ENCODE peak calls at places on chromosome 10, in four cellular contexts. One of them, this sample, is unnamed.

GRCh38 chr10:32077896-32078295 is 21.7 kb upstream of the KIF5B start:
- DNase-seq in GM12878: no peak
- DNase-seq in HCT116: no peak
- DNase-seq in HL-60: no peak
- DNase-seq in this sample: no peak

GRCh38 chr10:84375011-84375410 is 46.6 kb downstream of the CCSER2 start:
- DNase-seq in GM12878: peak
- DNase-seq in HCT116: peak
- DNase-seq in HL-60: no peak
- DNase-seq in this sample: peak

GRCh38 chr10:52568309-52568708 is 204.3 kb downstream of the MBL2 start:
- DNase-seq in GM12878: no peak
- DNase-seq in HCT116: no peak
- DNase-seq in HL-60: no peak
- DNase-seq in this sample: no peak

GRCh38 chr10:59362184-59362966 is at the start of gene FAM13C:
- DNase-seq in GM12878: no peak
- DNase-seq in HCT116: no peak
- DNase-seq in HL-60: no peak
- DNase-seq in this sample: no peak

GRCh38 chr10:47253651-47254375 is 46.2 kb upstream of the GDF10 start:
- DNase-seq in GM12878: no peak
- DNase-seq in HCT116: no peak
- DNase-seq in HL-60: no peak
- DNase-seq in this sample: no peak

GRCh38 chr10:80541144-80541750 is 3.5 kb downstream of the SH2D4B start:
- DNase-seq in GM12878: peak
- DNase-seq in HCT116: no peak
- DNase-seq in HL-60: no peak
- DNase-seq in this sample: no peak

GRCh38 chr10:49783645-49784044 is 21.5 kb upstream of the OGDHL start:
- DNase-seq in GM12878: no peak
- DNase-seq in HCT116: no peak
- DNase-seq in HL-60: no peak
- DNase-seq in this sample: no peak

GRCh38 chr10:60944159-60944909 is at the start of gene RHOBTB1:
- DNase-seq in GM12878: no peak
- DNase-seq in HCT116: no peak
- DNase-seq in HL-60: peak
- DNase-seq in this sample: no peak

GRCh38 chr10:119120413-119120867 is 16.5 kb downstream of the DENND10 start:
- DNase-seq in GM12878: peak
- DNase-seq in HCT116: no peak
- DNase-seq in HL-60: no peak
- DNase-seq in this sample: no peak

GRCh38 chr10:23095966-23096813 is 811 bp downstream of the MSRB2 start:
- DNase-seq in GM12878: no peak
- DNase-seq in HCT116: no peak
- DNase-seq in HL-60: no peak
- DNase-seq in this sample: no peak

GRCh38 chr10:22849077-22849810 is 78.6 kb upstream of the ARMC3 start:
- DNase-seq in GM12878: no peak
- DNase-seq in HCT116: no peak
- DNase-seq in HL-60: no peak
- DNase-seq in this sample: no peak

GRCh38 chr10:24935504-24936292 is 16.7 kb downstream of the PRTFDC1 start:
- DNase-seq in GM12878: no peak
- DNase-seq in HCT116: no peak
- DNase-seq in HL-60: no peak
- DNase-seq in this sample: no peak

GRCh38 chr10:79246209-79246581 is 101.1 kb upstream of the PPIF start:
- DNase-seq in GM12878: no peak
- DNase-seq in HCT116: no peak
- DNase-seq in HL-60: no peak
- DNase-seq in this sample: no peak

GRCh38 chr10:17865351-17865750 is 56.2 kb downstream of the MRC1 start:
- DNase-seq in GM12878: no peak
- DNase-seq in HCT116: no peak
- DNase-seq in HL-60: no peak
- DNase-seq in this sample: no peak

GRCh38 chr10:131947631-131948347 is 33.9 kb downstream of the BNIP3 start:
- DNase-seq in GM12878: no peak
- DNase-seq in HCT116: no peak
- DNase-seq in HL-60: no peak
- DNase-seq in this sample: peak

GRCh38 chr10:64206409-64206808 is 685.2 kb downstream of the REEP3 start:
- DNase-seq in GM12878: no peak
- DNase-seq in HCT116: no peak
- DNase-seq in HL-60: no peak
- DNase-seq in this sample: no peak

GRCh38 chr10:11603741-11604140 is 7.7 kb downstream of the USP6NL start:
- DNase-seq in GM12878: no peak
- DNase-seq in HCT116: no peak
- DNase-seq in HL-60: no peak
- DNase-seq in this sample: no peak

GRCh38 chr10:5187852-5188251 is 2.9 kb upstream of the AKR1C8 start:
- DNase-seq in GM12878: no peak
- DNase-seq in HCT116: no peak
- DNase-seq in HL-60: no peak
- DNase-seq in this sample: no peak

GRCh38 chr10:133318494-133319127 is 9.9 kb downstream of the ZNF511 start:
- DNase-seq in GM12878: no peak
- DNase-seq in HCT116: no peak
- DNase-seq in HL-60: no peak
- DNase-seq in this sample: no peak

GRCh38 chr10:5546891-5547683 is 22.3 kb downstream of the CALML3 start:
- DNase-seq in GM12878: no peak
- DNase-seq in HCT116: peak
- DNase-seq in HL-60: no peak
- DNase-seq in this sample: no peak

GRCh38 chr10:62413652-62414051 is 39.5 kb downstream of the ZNF365 start:
- DNase-seq in GM12878: no peak
- DNase-seq in HCT116: no peak
- DNase-seq in HL-60: no peak
- DNase-seq in this sample: no peak

GRCh38 chr10:117322258-117322657 is 53.0 kb downstream of the PDZD8 start:
- DNase-seq in GM12878: no peak
- DNase-seq in HCT116: no peak
- DNase-seq in HL-60: no peak
- DNase-seq in this sample: no peak

GRCh38 chr10:92699518-92700272 is 9.9 kb downstream of the HHEX start:
- DNase-seq in GM12878: no peak
- DNase-seq in HCT116: no peak
- DNase-seq in HL-60: no peak
- DNase-seq in this sample: no peak
- H3K27ac ChIP-seq in GM12878: no peak
- H3K27ac ChIP-seq in HCT116: no peak
- H3K27ac ChIP-seq in HL-60: no peak
- H3K27ac ChIP-seq in this sample: peak

GRCh38 chr10:29734980-29735627 is 100.3 kb upstream of the SVIL start:
- DNase-seq in GM12878: no peak
- DNase-seq in HCT116: no peak
- DNase-seq in HL-60: no peak
- DNase-seq in this sample: no peak

GRCh38 chr10:29734640-29734979 is 99.8 kb upstream of the SVIL start:
- DNase-seq in GM12878: no peak
- DNase-seq in HCT116: no peak
- DNase-seq in HL-60: no peak
- DNase-seq in this sample: no peak

GRCh38 chr10:29736325-29737208 is 101.8 kb upstream of the SVIL start:
- DNase-seq in GM12878: no peak
- DNase-seq in HCT116: no peak
- DNase-seq in HL-60: no peak
- DNase-seq in this sample: no peak

GRCh38 chr10:29737209-29737565 is 102.4 kb upstream of the SVIL start:
- DNase-seq in GM12878: no peak
- DNase-seq in HCT116: no peak
- DNase-seq in HL-60: no peak
- DNase-seq in this sample: no peak

DNA sequence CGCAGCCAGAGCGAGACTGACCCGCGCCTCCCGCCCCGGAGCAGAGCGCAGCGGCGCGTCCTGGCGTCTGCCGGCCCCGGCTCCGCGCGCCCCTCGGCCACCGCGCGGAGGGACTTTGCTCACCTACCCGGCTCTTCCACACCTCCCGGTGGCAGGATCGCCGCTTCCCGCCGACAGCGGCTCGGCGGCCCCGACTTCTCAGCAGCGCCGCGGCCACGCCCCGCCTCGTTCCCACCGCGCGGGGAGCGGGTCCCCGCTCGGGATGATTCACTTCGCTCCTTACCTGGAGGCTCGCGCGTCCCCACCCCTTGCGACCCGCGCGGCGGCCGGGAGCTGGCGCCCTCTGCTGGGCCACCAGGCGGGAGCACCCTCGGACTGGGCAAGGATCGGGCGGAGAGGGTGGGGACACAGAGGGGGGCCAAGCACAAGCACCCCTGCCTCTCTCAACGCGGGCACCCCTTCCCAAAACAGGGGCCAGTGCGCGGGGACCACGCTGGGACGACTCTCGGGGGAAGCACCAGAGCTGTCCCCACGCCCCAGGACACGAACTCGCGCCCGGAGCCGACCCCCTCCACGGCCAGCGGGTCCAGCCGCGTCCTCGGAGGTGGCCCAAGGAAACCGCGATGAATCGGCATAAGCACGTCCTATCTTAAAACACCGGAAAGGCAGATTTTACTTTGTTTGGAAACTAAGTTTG is 101.0 kb upstream of the SVIL start:
- DNase-seq in GM12878: no peak
- DNase-seq in HCT116: peak
- DNase-seq in HL-60: peak
- DNase-seq in this sample: peak
- TF ChIP-seq POLR2AphosphoS5 in GM12878: no peak
- TF ChIP-seq POLR2AphosphoS5 in HCT116: peak
- TF ChIP-seq POLR2AphosphoS5 in HL-60: no peak
- TF ChIP-seq POLR2AphosphoS5 in this sample: peak

GRCh38 chr10:35887686-35888085 is 245.6 kb upstream of the FZD8 start:
- DNase-seq in GM12878: no peak
- DNase-seq in HCT116: no peak
- DNase-seq in HL-60: no peak
- DNase-seq in this sample: no peak
- H3K27ac ChIP-seq in GM12878: no peak
- H3K27ac ChIP-seq in HCT116: no peak
- H3K27ac ChIP-seq in HL-60: no peak
- H3K27ac ChIP-seq in this sample: no peak

DNA sequence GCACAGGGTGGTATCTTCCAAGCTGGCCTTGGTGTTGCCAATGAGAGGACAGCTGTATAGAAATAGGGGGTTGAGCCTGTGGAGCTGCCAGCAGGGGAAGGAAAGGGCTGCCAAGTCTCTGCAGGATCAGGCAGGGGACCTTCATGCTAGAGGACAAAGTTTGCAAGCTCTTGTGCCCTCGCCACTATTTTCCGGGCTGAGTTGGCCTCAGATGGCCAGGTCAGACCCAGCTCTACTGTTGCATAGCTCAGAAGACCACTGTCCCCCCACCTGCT is 68.7 kb downstream of the ARHGAP22 start:
- DNase-seq in GM12878: no peak
- DNase-seq in HCT116: no peak
- DNase-seq in HL-60: no peak
- DNase-seq in this sample: no peak
- TF ChIP-seq POLR2AphosphoS5 in GM12878: no peak
- TF ChIP-seq POLR2AphosphoS5 in HCT116: no peak
- TF ChIP-seq POLR2AphosphoS5 in HL-60: no peak
- TF ChIP-seq POLR2AphosphoS5 in this sample: no peak

GRCh38 chr10:92848441-92849233 is at the start of gene EXOC6:
- DNase-seq in GM12878: peak
- DNase-seq in HCT116: peak
- DNase-seq in HL-60: no peak
- DNase-seq in this sample: peak
- H3K27ac ChIP-seq in GM12878: peak
- H3K27ac ChIP-seq in HCT116: peak
- H3K27ac ChIP-seq in HL-60: peak
- H3K27ac ChIP-seq in this sample: peak

GRCh38 chr10:97814996-97815395 is 34.6 kb upstream of the GOLGA7B start:
- DNase-seq in GM12878: no peak
- DNase-seq in HCT116: no peak
- DNase-seq in HL-60: no peak
- DNase-seq in this sample: no peak

GRCh38 chr10:97816609-97817008 is 33.0 kb upstream of the GOLGA7B start:
- DNase-seq in GM12878: no peak
- DNase-seq in HCT116: no peak
- DNase-seq in HL-60: no peak
- DNase-seq in this sample: no peak

GRCh38 chr10:97812696-97813095 is 36.9 kb upstream of the GOLGA7B start:
- DNase-seq in GM12878: no peak
- DNase-seq in HCT116: no peak
- DNase-seq in HL-60: no peak
- DNase-seq in this sample: no peak

GRCh38 chr10:97810476-97810875 is 38.7 kb upstream of the SFRP5 start:
- DNase-seq in GM12878: no peak
- DNase-seq in HCT116: peak
- DNase-seq in HL-60: no peak
- DNase-seq in this sample: no peak

GRCh38 chr10:97813311-97813710 is 36.3 kb upstream of the GOLGA7B start:
- DNase-seq in GM12878: no peak
- DNase-seq in HCT116: no peak
- DNase-seq in HL-60: no peak
- DNase-seq in this sample: no peak
- TF ChIP-seq POLR2AphosphoS5 in GM12878: no peak
- TF ChIP-seq POLR2AphosphoS5 in HCT116: no peak
- TF ChIP-seq POLR2AphosphoS5 in HL-60: no peak
- TF ChIP-seq POLR2AphosphoS5 in this sample: no peak

GRCh38 chr10:43340101-43340500 is 31.3 kb upstream of the FXYD4 start:
- DNase-seq in GM12878: no peak
- DNase-seq in HCT116: no peak
- DNase-seq in HL-60: no peak
- DNase-seq in this sample: no peak
- H3K27ac ChIP-seq in GM12878: no peak
- H3K27ac ChIP-seq in HCT116: peak
- H3K27ac ChIP-seq in HL-60: no peak
- H3K27ac ChIP-seq in this sample: no peak

GRCh38 chr10:97714401-97715258 is 1.1 kb downstream of the MARVELD1 start:
- DNase-seq in GM12878: no peak
- DNase-seq in HCT116: no peak
- DNase-seq in HL-60: peak
- DNase-seq in this sample: no peak
- TF ChIP-seq POLR2AphosphoS5 in GM12878: no peak
- TF ChIP-seq POLR2AphosphoS5 in HCT116: peak
- TF ChIP-seq POLR2AphosphoS5 in HL-60: no peak
- TF ChIP-seq POLR2AphosphoS5 in this sample: peak